ENCODE peak calls at places on chromosomes 1 and 21, in eight cellular contexts. G is A549; U is Jurkat, Clone E6-1; J is stimulated activated naive CD4-positive, alpha-beta T cell; F is SJSA1; H is activated CD4-positive, alpha-beta T cell treated with anti-CD3 and anti-CD28 coated beads, Interleukin-2, amount 50 U/mL, for 1 hour; R is CD8-positive, alpha-beta T cell; C is CD4-positive, CD25-positive, alpha-beta regulatory T cell. S is an unnamed sample.

GRCh38 chr1:39462074-39462473 is 29.4 kb upstream of the BMP8A start:
- DNase-seq in C (no peak), H (no peak), R (no peak), G (no peak), F (no peak), U (no peak), J (no peak), S (no peak)

GRCh38 chr21:33206771-33207290 is 22.9 kb upstream of the IFNAR2 start:
- DNase-seq in H (no peak), J (no peak), R (no peak), F (peak), C (no peak), G (no peak), U (no peak), S (no peak)

GRCh38 chr1:240128361-240128760 is 36.7 kb downstream of the FMN2 start:
- DNase-seq in F (no peak), J (no peak), C (no peak), R (no peak), H (no peak), U (no peak), G (no peak), S (no peak)

GRCh38 chr1:81912383-81912782 is 111.6 kb downstream of the ADGRL2 start:
- DNase-seq in J (no peak), U (no peak), G (no peak), F (no peak), R (no peak), H (no peak), C (no peak), S (no peak)

GRCh38 chr1:202144510-202145324 is at the start of gene ARL8A:
- DNase-seq in J (peak), C (peak), U (no peak), R (peak), H (peak), F (peak), G (peak), S (peak)

GRCh38 chr1:211920141-211920572 is 89.6 kb upstream of the LPGAT1 start:
- DNase-seq in R (no peak), H (no peak), G (peak), J (no peak), C (no peak), U (no peak), F (no peak), S (peak)

GRCh38 chr21:34598931-34599400 is 15.9 kb downstream of the RCAN1 start:
- DNase-seq in F (peak), J (no peak), G (no peak), R (no peak), H (no peak), U (no peak), C (no peak), S (no peak)

GRCh38 chr1:164764333-164764732 is 205.3 kb downstream of the PBX1 start:
- DNase-seq in F (no peak), H (no peak), R (no peak), U (no peak), G (no peak), C (no peak), J (no peak), S (peak)

GRCh38 chr1:9061949-9062555 is 7.4 kb downstream of the SLC2A5 start:
- DNase-seq in G (no peak), J (no peak), R (no peak), F (no peak), U (no peak), H (no peak), C (no peak), S (peak)

GRCh38 chr1:103160281-103160680 is 52.0 kb upstream of the COL11A1 start:
- DNase-seq in C (no peak), G (no peak), J (no peak), F (no peak), R (no peak), U (no peak), H (no peak), S (no peak)

GRCh38 chr21:36236052-36236730 is 79.6 kb downstream of the DOP1B start:
- DNase-seq in G (no peak), C (no peak), F (no peak), H (no peak), U (no peak), J (no peak), R (no peak), S (no peak)

GRCh38 chr1:40303051-40303771 is 13.9 kb downstream of the COL9A2 start:
- DNase-seq in F (no peak), C (no peak), R (no peak), H (no peak), J (no peak), U (no peak), G (no peak), S (no peak)

GRCh38 chr1:206445861-206446495 is 24.3 kb upstream of the IKBKE start:
- DNase-seq in J (no peak), H (no peak), C (no peak), R (no peak), U (no peak), F (no peak), G (no peak), S (no peak)

GRCh38 chr1:8560611-8561544 is 243.0 kb downstream of the SLC45A1 start:
- DNase-seq in J (peak), F (no peak), R (peak), U (peak), G (peak), H (no peak), C (peak), S (peak)

GRCh38 chr1:151472852-151473731 is 13.8 kb upstream of the POGZ start:
- DNase-seq in R (peak), G (peak), C (peak), H (peak), J (no peak), U (no peak), F (no peak), S (peak)

GRCh38 chr1:76330993-76331603 is 256.6 kb downstream of the ST6GALNAC3 start:
- DNase-seq in J (no peak), H (peak), R (peak), U (peak), F (no peak), G (peak), C (peak), S (peak)

GRCh38 chr1:172497230-172497629 is 35.7 kb upstream of the SUCO start:
- DNase-seq in U (no peak), C (no peak), G (peak), J (no peak), R (no peak), F (peak), H (no peak), S (peak)

GRCh38 chr1:62428351-62428750 is 8.5 kb upstream of the USP1 start:
- DNase-seq in H (no peak), C (no peak), J (no peak), U (no peak), R (no peak), G (no peak), F (no peak), S (no peak)

GRCh38 chr1:211327341-211327921 is 798 bp downstream of the TRAF5 start:
- DNase-seq in F (no peak), R (peak), G (no peak), C (peak), H (peak), U (peak), J (peak), S (peak)

GRCh38 chr1:210099921-210100320 is 132.7 kb upstream of the SERTAD4 start:
- DNase-seq in J (no peak), H (no peak), G (no peak), U (no peak), F (no peak), C (no peak), R (no peak), S (no peak)

GRCh38 chr1:147822292-147822691 is 61.9 kb upstream of the GJA5 start:
- DNase-seq in G (no peak), H (no peak), C (no peak), U (no peak), F (no peak), J (no peak), R (no peak), S (no peak)

GRCh38 chr1:162838863-162839262 is 22.1 kb downstream of the CCDC190 start:
- DNase-seq in R (no peak), F (no peak), C (no peak), H (no peak), G (no peak), U (no peak), J (no peak), S (no peak)